ENCODE peak calls at places on chromosome 9, in six cellular contexts. One of them, this sample, is unnamed.
A peak's percentile ranks its signal among the peaks of the same experiment; 100 is the strongest.

GRCh38 chr9:77457916-77458592 is 190.1 kb downstream of the GNA14 start:
- DNase-seq in fibroblast of lung: peak; percentile 67
- DNase-seq in A549: peak; percentile 72
- DNase-seq in body of pancreas: peak; percentile 67
- DNase-seq in CD8-positive, alpha-beta memory T cell: peak; percentile 22
- DNase-seq in prostate gland: peak; percentile 44
- DNase-seq in this sample: peak; percentile 50

GRCh38 chr9:79655571-79655970 is 83.8 kb downstream of the TLE4 start:
- DNase-seq in fibroblast of lung: peak; percentile 45
- DNase-seq in CD8-positive, alpha-beta memory T cell: no peak
- DNase-seq in A549: no peak
- DNase-seq in body of pancreas: no peak
- DNase-seq in prostate gland: no peak
- DNase-seq in this sample: no peak

GRCh38 chr9:104279535-104280215 is 185.6 kb downstream of the SMC2 start:
- DNase-seq in fibroblast of lung: peak; percentile 1
- DNase-seq in CD8-positive, alpha-beta memory T cell: no peak
- DNase-seq in prostate gland: no peak
- DNase-seq in A549: no peak
- DNase-seq in body of pancreas: no peak
- DNase-seq in this sample: no peak

GRCh38 chr9:4048441-4048840 is 251.4 kb downstream of the GLIS3 start:
- DNase-seq in A549: peak; percentile 10
- DNase-seq in body of pancreas: no peak
- DNase-seq in fibroblast of lung: peak; percentile 72
- DNase-seq in prostate gland: no peak
- DNase-seq in CD8-positive, alpha-beta memory T cell: no peak
- DNase-seq in this sample: no peak

GRCh38 chr9:136856541-136857141 is 4.5 kb downstream of the MAMDC4 start:
- DNase-seq in body of pancreas: no peak
- DNase-seq in CD8-positive, alpha-beta memory T cell: no peak
- DNase-seq in fibroblast of lung: no peak
- DNase-seq in A549: no peak
- DNase-seq in prostate gland: no peak
- DNase-seq in this sample: peak; percentile 8

GRCh38 chr9:131264231-131264630 is 12.1 kb downstream of the FAM78A start:
- DNase-seq in fibroblast of lung: no peak
- DNase-seq in prostate gland: no peak
- DNase-seq in A549: no peak
- DNase-seq in CD8-positive, alpha-beta memory T cell: no peak
- DNase-seq in body of pancreas: no peak
- DNase-seq in this sample: peak; percentile 36

GRCh38 chr9:36036780-36037579 is at the start of gene RECK:
- DNase-seq in CD8-positive, alpha-beta memory T cell: peak; percentile 83
- DNase-seq in prostate gland: peak; percentile 84
- DNase-seq in A549: peak; percentile 85
- DNase-seq in body of pancreas: peak; percentile 84
- DNase-seq in fibroblast of lung: peak; percentile 68
- DNase-seq in this sample: peak; percentile 77

GRCh38 chr9:7370378-7370777 is 429.2 kb downstream of the DMAC1 start:
- DNase-seq in prostate gland: no peak
- DNase-seq in CD8-positive, alpha-beta memory T cell: no peak
- DNase-seq in body of pancreas: no peak
- DNase-seq in fibroblast of lung: no peak
- DNase-seq in A549: no peak
- DNase-seq in this sample: no peak

GRCh38 chr9:79757906-79758669 is 186.3 kb downstream of the TLE4 start:
- DNase-seq in fibroblast of lung: peak; percentile 33
- DNase-seq in prostate gland: no peak
- DNase-seq in A549: no peak
- DNase-seq in body of pancreas: no peak
- DNase-seq in CD8-positive, alpha-beta memory T cell: no peak
- DNase-seq in this sample: no peak

GRCh38 chr9:34576943-34577634 is 12.4 kb downstream of the CNTFR start:
- DNase-seq in A549: no peak
- DNase-seq in body of pancreas: no peak
- DNase-seq in prostate gland: no peak
- DNase-seq in fibroblast of lung: no peak
- DNase-seq in CD8-positive, alpha-beta memory T cell: no peak
- DNase-seq in this sample: no peak

GRCh38 chr9:32487981-32488380 is 38.0 kb downstream of the RIGI start:
- DNase-seq in CD8-positive, alpha-beta memory T cell: no peak
- DNase-seq in A549: no peak
- DNase-seq in fibroblast of lung: peak; percentile 36
- DNase-seq in body of pancreas: no peak
- DNase-seq in prostate gland: no peak
- DNase-seq in this sample: no peak

GRCh38 chr9:99962685-99963261 is 56.3 kb downstream of the STX17 start:
- DNase-seq in CD8-positive, alpha-beta memory T cell: no peak
- DNase-seq in fibroblast of lung: no peak
- DNase-seq in body of pancreas: no peak
- DNase-seq in prostate gland: no peak
- DNase-seq in A549: no peak
- DNase-seq in this sample: no peak

GRCh38 chr9:89996106-89996505 is 391.3 kb downstream of the GADD45G start:
- DNase-seq in A549: no peak
- DNase-seq in body of pancreas: no peak
- DNase-seq in prostate gland: peak; percentile 62
- DNase-seq in CD8-positive, alpha-beta memory T cell: no peak
- DNase-seq in fibroblast of lung: no peak
- DNase-seq in this sample: no peak

GRCh38 chr9:75184471-75184870 is 96.2 kb downstream of the OSTF1 start:
- DNase-seq in fibroblast of lung: no peak
- DNase-seq in prostate gland: no peak
- DNase-seq in A549: no peak
- DNase-seq in CD8-positive, alpha-beta memory T cell: no peak
- DNase-seq in body of pancreas: no peak
- DNase-seq in this sample: no peak

GRCh38 chr9:120935383-120935857 is 8.8 kb upstream of the TRAF1 start:
- DNase-seq in body of pancreas: peak; percentile 99
- DNase-seq in fibroblast of lung: peak; percentile 95
- DNase-seq in prostate gland: peak; percentile 100
- DNase-seq in A549: peak; percentile 71
- DNase-seq in CD8-positive, alpha-beta memory T cell: no peak
- DNase-seq in this sample: no peak

GRCh38 chr9:93964685-93965084 is 9.5 kb upstream of the BARX1 start:
- DNase-seq in body of pancreas: no peak
- DNase-seq in prostate gland: no peak
- DNase-seq in CD8-positive, alpha-beta memory T cell: no peak
- DNase-seq in A549: no peak
- DNase-seq in fibroblast of lung: no peak
- DNase-seq in this sample: no peak

GRCh38 chr9:70093944-70094343 is 50.3 kb downstream of the MAMDC2 start:
- DNase-seq in body of pancreas: no peak
- DNase-seq in CD8-positive, alpha-beta memory T cell: no peak
- DNase-seq in A549: no peak
- DNase-seq in fibroblast of lung: peak; percentile 33
- DNase-seq in prostate gland: no peak
- DNase-seq in this sample: no peak

GRCh38 chr9:70093095-70093494 is 49.4 kb downstream of the MAMDC2 start:
- DNase-seq in body of pancreas: no peak
- DNase-seq in prostate gland: no peak
- DNase-seq in A549: no peak
- DNase-seq in fibroblast of lung: no peak
- DNase-seq in CD8-positive, alpha-beta memory T cell: no peak
- DNase-seq in this sample: no peak

GRCh38 chr9:70094747-70095146 is 51.1 kb downstream of the MAMDC2 start:
- DNase-seq in A549: no peak
- DNase-seq in body of pancreas: no peak
- DNase-seq in fibroblast of lung: no peak
- DNase-seq in CD8-positive, alpha-beta memory T cell: no peak
- DNase-seq in prostate gland: no peak
- DNase-seq in this sample: no peak

GRCh38 chr9:70091553-70091952 is 47.9 kb downstream of the MAMDC2 start:
- DNase-seq in body of pancreas: no peak
- DNase-seq in CD8-positive, alpha-beta memory T cell: no peak
- DNase-seq in fibroblast of lung: no peak
- DNase-seq in prostate gland: no peak
- DNase-seq in A549: no peak
- DNase-seq in this sample: no peak

DNA sequence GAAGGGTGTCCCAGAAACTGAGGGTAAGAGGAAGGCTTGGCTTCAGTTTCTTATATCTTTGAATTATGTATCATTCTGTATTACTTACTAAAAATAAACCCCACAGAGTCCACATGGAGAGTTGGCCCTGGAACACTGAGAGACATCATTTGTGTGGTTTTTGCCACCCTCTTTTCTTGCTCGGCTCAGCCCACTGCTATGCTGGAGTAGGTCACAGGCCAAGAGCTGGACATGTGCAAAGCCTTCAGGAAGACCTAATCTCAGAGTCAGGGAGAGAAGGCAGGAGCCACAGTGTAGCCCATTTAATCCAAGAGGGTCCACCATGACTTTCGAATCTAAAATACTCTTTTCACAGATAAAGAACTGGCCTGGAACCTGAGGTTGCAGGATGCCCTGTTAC is 47.5 kb downstream of the MAMDC2 start:
- DNase-seq in fibroblast of lung: no peak
- DNase-seq in prostate gland: no peak
- DNase-seq in A549: no peak
- DNase-seq in body of pancreas: no peak
- DNase-seq in CD8-positive, alpha-beta memory T cell: no peak
- DNase-seq in this sample: no peak
- H3K9me3 ChIP-seq in fibroblast of lung: no peaks in the 10 kb centered on the region
- H3K9me3 ChIP-seq in prostate gland: no peaks in the 10 kb centered on the region
- H3K9me3 ChIP-seq in A549: no peaks in the 10 kb centered on the region
- H3K9me3 ChIP-seq in body of pancreas: no peaks in the 10 kb centered on the region
- H3K9me3 ChIP-seq in CD8-positive, alpha-beta memory T cell: no peaks in the 10 kb centered on the region
- H3K9me3 ChIP-seq in this sample: no peaks in the 10 kb centered on the region

DNA sequence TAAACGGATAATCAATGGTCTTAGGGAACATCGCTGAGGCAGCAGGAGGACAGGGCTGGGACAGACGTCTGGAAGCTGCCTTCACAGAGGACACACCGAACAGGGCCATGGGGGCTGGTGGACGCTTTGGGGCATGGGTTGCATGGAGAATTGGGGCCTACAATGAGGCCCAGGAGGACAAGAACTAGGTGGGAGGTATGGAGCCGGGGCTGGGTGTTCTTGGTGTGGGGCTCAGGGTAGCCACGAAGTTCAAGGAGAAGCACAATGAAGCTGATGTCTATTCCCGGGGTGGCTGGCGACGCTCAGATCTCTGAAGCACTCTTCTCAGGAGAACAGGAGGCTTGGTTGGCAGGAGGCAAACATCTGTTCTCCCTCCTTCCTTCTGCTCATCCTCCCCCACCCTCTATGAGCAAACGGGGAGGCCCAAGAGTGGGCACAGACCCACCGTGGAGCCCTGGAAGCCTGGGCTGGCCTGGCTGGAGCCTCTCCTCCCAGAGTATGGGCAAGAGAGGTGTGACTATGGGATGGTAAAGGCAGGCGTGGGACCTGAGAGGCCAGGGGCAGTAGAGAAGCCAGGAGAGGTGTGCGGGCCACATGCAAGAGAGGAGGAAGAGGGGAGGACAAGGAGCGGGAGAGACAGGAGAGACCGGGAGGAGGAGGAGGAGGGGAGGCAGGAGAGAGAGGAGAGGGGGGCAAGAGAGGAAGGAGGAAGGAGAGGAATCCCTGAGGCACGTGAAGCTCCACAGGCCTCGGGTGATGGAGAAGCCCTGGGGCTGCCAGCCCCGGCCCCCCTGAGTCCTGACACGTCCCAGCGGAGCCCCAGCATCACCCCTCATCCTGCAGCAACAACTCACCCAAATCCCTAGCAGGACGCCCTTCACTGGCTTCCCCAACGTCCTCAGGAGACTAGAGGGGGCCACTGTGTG is 159.0 kb downstream of the OLFM1 start:
- DNase-seq in CD8-positive, alpha-beta memory T cell: no peak
- DNase-seq in fibroblast of lung: no peak
- DNase-seq in body of pancreas: no peak
- DNase-seq in prostate gland: no peak
- DNase-seq in A549: no peak
- DNase-seq in this sample: no peak
- H3K9me3 ChIP-seq in CD8-positive, alpha-beta memory T cell: no peaks in the 10 kb centered on the region
- H3K9me3 ChIP-seq in fibroblast of lung: no peaks in the 10 kb centered on the region
- H3K9me3 ChIP-seq in body of pancreas: no peaks in the 10 kb centered on the region
- H3K9me3 ChIP-seq in prostate gland: no peaks in the 10 kb centered on the region
- H3K9me3 ChIP-seq in A549: no peaks in the 10 kb centered on the region
- H3K9me3 ChIP-seq in this sample: no peaks in the 10 kb centered on the region

DNA sequence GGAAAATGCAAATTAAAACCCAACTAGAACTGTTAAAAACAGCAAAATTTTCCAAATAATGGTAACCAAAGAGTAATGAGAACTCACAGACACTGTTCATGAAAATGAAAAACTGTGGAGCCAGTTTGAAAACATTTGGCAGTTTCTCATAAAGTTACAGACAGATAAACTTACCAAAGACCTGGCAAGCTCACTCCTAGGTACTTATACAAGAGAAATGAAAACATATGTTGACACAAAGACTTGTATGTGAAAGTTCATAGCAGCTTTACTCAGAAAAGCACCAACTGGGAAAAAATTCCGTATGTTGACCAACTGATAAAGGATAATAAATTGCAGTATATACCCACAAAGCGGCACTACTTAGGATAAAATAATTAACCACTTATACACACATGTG is 10.3 kb downstream of the ZNF782 start:
- DNase-seq in body of pancreas: peak; percentile 31
- DNase-seq in A549: no peak
- DNase-seq in CD8-positive, alpha-beta memory T cell: no peak
- DNase-seq in fibroblast of lung: no peak
- DNase-seq in prostate gland: no peak
- DNase-seq in this sample: no peak
- H3K9me3 ChIP-seq in body of pancreas: no peaks in the 10 kb centered on the region
- H3K9me3 ChIP-seq in A549: peaks cover 90% of the 10 kb centered on the region
- H3K9me3 ChIP-seq in CD8-positive, alpha-beta memory T cell: no peaks in the 10 kb centered on the region
- H3K9me3 ChIP-seq in fibroblast of lung: no peaks in the 10 kb centered on the region
- H3K9me3 ChIP-seq in prostate gland: no peaks in the 10 kb centered on the region
- H3K9me3 ChIP-seq in this sample: no peaks in the 10 kb centered on the region

GRCh38 chr9:129678844-129679243 is 13.4 kb downstream of the PRRX2 start:
- DNase-seq in prostate gland: no peak
- DNase-seq in body of pancreas: no peak
- DNase-seq in A549: no peak
- DNase-seq in fibroblast of lung: no peak
- DNase-seq in CD8-positive, alpha-beta memory T cell: no peak
- DNase-seq in this sample: no peak

GRCh38 chr9:129676287-129676686 is 10.8 kb downstream of the PRRX2 start:
- DNase-seq in fibroblast of lung: no peak
- DNase-seq in CD8-positive, alpha-beta memory T cell: no peak
- DNase-seq in body of pancreas: no peak
- DNase-seq in prostate gland: no peak
- DNase-seq in A549: no peak
- DNase-seq in this sample: no peak

GRCh38 chr9:129677456-129677855 is 12.0 kb downstream of the PRRX2 start:
- DNase-seq in body of pancreas: no peak
- DNase-seq in CD8-positive, alpha-beta memory T cell: no peak
- DNase-seq in fibroblast of lung: no peak
- DNase-seq in prostate gland: no peak
- DNase-seq in A549: no peak
- DNase-seq in this sample: no peak

GRCh38 chr9:129675656-129676055 is 10.2 kb downstream of the PRRX2 start:
- DNase-seq in prostate gland: no peak
- DNase-seq in fibroblast of lung: no peak
- DNase-seq in A549: no peak
- DNase-seq in CD8-positive, alpha-beta memory T cell: no peak
- DNase-seq in body of pancreas: no peak
- DNase-seq in this sample: no peak

DNA sequence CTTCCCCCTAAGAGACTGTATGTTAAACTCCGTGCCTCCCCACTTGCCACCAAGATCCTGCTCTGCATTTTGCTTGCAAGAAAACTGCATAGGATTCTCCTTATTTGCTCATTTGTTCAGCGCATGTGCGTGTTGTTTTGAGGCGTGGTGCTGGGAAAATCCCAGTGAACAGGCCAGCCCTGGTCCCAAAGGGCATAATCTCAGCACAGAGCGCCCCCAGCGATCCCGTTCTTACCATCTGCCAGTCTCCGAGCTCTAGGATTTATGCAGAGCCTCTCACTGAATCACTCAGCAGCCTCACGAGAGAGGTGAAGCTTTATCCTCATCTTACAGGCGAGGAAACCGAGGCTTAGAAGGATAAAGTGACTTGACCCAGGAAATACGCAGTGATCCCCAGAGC is 11.5 kb downstream of the PRRX2 start:
- DNase-seq in A549: no peak
- DNase-seq in body of pancreas: no peak
- DNase-seq in CD8-positive, alpha-beta memory T cell: no peak
- DNase-seq in fibroblast of lung: no peak
- DNase-seq in prostate gland: no peak
- DNase-seq in this sample: no peak
- H3K9me3 ChIP-seq in A549: no peaks in the 10 kb centered on the region
- H3K9me3 ChIP-seq in body of pancreas: no peaks in the 10 kb centered on the region
- H3K9me3 ChIP-seq in CD8-positive, alpha-beta memory T cell: no peaks in the 10 kb centered on the region
- H3K9me3 ChIP-seq in fibroblast of lung: no peaks in the 10 kb centered on the region
- H3K9me3 ChIP-seq in prostate gland: no peaks in the 10 kb centered on the region
- H3K9me3 ChIP-seq in this sample: no peaks in the 10 kb centered on the region

This sample was measured in T-helper 17 cell.